ENCODE peak calls at places on chromosomes 7 and 10, in four cellular contexts. E, Y, H and Z are unnamed samples.

GRCh38 chr7:127107601-127108007 is 145.1 kb downstream of the GRM8 start:
- DNase-seq in E (peak), Y (peak), H (peak), Z (peak)

GRCh38 chr7:151008143-151008510 is 16.2 kb downstream of the ATG9B start:
- DNase-seq in E (no peak), Y (no peak), H (no peak), Z (peak)

GRCh38 chr7:24882989-24883631 is 96.9 kb downstream of the OSBPL3 start:
- DNase-seq in E (no peak), Y (no peak), H (no peak), Z (no peak)

GRCh38 chr7:28383949-28384348 is 28.4 kb upstream of the CREB5 start:
- DNase-seq in E (no peak), Y (no peak), H (no peak), Z (no peak)

GRCh38 chr10:75111906-75112703 is 649 bp downstream of the SAMD8 start:
- DNase-seq in E (peak), Y (peak), H (peak), Z (peak)

GRCh38 chr7:64849924-64850499 is 53.1 kb upstream of the ZNF273 start:
- DNase-seq in E (no peak), Y (no peak), H (no peak), Z (peak)

GRCh38 chr7:139431010-139431409 is 52.5 kb downstream of the KLRG2 start:
- DNase-seq in E (no peak), Y (no peak), H (no peak), Z (no peak)

GRCh38 chr10:70916241-70916640 is 27.9 kb upstream of the PCBD1 start:
- DNase-seq in E (no peak), Y (no peak), H (no peak), Z (no peak)

GRCh38 chr10:104478380-104478779 is 124.7 kb downstream of the CFAP58 start:
- DNase-seq in E (no peak), Y (no peak), H (no peak), Z (no peak)

GRCh38 chr10:62911210-62911963 is 95.2 kb upstream of the EGR2 start:
- DNase-seq in E (no peak), Y (no peak), H (no peak), Z (no peak)

GRCh38 chr7:47720907-47721244 is 139.0 kb upstream of the TNS3 start:
- DNase-seq in E (no peak), Y (no peak), H (no peak), Z (no peak)

GRCh38 chr10:129912161-129912917 is 51.7 kb downstream of the EBF3 start:
- DNase-seq in E (no peak), Y (no peak), H (no peak), Z (no peak)

DNA sequence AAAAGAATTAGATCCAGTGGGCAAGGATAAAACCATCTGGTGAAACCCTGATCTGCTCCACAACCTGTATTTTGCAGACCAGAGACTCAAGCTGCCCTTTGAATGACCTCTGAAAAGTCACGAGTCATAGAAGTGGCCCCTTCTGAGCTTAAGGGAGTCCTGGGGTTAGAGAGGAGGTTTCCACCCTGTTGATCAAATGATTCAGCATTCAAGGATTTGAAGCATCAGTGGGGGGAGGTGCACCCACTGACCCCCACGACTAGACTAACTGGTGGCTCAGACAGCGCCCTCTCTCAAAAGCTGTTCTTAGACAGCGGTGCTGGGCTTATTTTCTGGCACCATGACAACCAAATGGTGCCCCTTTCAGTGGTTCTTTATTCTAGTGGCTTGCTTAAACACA is 44.3 kb downstream of the PLCE1 start:
- DNase-seq in E (no peak), Y (peak), H (no peak), Z (no peak)
- TF ChIP-seq USF2 in E (no peak), Y (no peak), H (no peak), Z (no peak)

DNA sequence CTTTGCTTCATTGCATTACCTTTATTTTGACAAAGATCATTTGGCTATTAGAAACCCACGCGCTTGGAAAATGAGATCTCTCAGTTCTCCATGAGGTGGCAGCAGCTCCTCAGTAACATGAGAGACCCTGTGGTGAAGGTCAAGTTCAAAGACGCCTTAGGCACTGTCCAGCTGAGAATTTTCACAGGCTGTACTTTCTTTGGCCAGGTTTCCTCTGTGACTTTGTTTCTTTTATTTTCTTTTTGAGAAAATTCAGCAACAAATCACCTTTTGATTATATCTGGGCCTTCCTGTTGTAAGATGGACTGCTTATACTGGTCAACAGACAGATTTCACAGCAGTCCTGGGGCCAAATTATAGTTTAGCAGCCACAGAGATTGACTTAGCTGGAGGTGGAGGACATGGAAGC is 54.5 kb downstream of the RAB18 start:
- DNase-seq in E (peak), Y (peak), H (peak), Z (peak)
- TF ChIP-seq PHF8 in E (no peak), Y (no peak), H (no peak), Z (no peak)

DNA sequence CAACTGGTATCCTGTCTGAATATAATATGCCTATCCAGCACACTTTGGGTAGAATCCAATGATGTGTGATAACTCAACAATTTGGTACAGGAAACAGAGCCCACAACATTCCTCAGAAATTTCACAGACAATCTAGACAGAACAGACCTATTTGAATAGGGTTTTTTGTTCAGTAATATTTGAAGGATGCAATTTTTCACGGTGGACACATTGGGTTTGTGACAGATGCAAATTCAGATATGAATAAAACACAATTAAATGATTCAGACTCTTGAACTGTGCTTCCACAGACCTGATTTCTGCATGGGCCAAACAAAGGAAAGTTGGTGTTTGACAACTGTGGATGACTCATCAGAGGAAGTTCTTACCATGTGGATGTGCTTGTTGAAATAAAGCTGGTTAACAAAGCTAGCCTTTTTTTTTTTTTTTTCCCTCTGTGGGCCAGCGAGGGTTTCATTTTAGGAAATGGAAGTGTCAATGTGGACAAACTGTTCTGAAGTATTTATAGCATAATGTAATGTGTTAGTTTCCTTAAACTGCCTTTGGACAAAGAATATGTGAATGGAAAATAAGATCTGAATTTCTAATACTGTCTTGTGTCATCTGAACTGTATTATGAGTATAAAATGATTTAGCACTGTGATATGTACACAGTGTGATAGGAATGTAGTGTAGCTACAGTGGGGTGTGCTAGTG is 43.2 kb upstream of the FAM133B start:
- DNase-seq in E (peak), Y (peak), H (no peak), Z (peak)
- TF ChIP-seq USF2 in E (no peak), Y (no peak), H (no peak), Z (no peak)

GRCh38 chr10:38010150-38010903 is at the start of gene ZNF33A:
- DNase-seq in E (peak), Y (peak), H (peak), Z (peak)

GRCh38 chr10:38003026-38003425 is 7.4 kb upstream of the ZNF33A start:
- DNase-seq in E (no peak), Y (no peak), H (no peak), Z (peak)

GRCh38 chr10:38007551-38007950 is 2.9 kb upstream of the ZNF33A start:
- DNase-seq in E (no peak), Y (no peak), H (no peak), Z (no peak)

GRCh38 chr10:38003588-38003987 is 6.9 kb upstream of the ZNF33A start:
- DNase-seq in E (no peak), Y (no peak), H (no peak), Z (peak)

DNA sequence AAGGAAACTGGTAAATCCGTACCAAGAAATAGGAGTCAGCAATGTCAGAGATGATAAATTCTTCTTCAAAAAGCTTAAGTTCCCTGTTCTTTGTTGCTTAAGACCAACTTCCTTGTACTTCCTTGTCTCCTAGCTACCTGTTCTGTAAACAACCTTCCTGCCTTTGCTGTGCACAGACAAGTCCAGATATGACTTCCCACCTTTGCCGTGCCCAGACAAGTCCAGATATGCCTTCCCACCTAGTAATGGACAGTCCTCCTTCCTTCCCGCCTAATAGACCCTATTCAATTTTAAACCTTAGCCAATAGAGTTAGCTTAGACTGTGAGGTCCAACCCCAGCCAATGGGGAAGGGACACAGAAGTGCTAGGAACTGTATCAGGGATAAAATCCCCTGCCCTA is 2.5 kb upstream of the ZNF33A start:
- DNase-seq in E (no peak), Y (no peak), H (no peak), Z (no peak)
- TF ChIP-seq PHF8 in E (no peak), Y (no peak), H (no peak), Z (no peak)

GRCh38 chr7:133479456-133480097 is 226.7 kb downstream of the EXOC4 start:
- DNase-seq in E (no peak), Y (no peak), H (no peak), Z (no peak)

GRCh38 chr7:133482626-133483025 is 229.7 kb downstream of the EXOC4 start:
- DNase-seq in E (no peak), Y (no peak), H (no peak), Z (no peak)

GRCh38 chr7:133480868-133481267 is 228.0 kb downstream of the EXOC4 start:
- DNase-seq in E (no peak), Y (no peak), H (no peak), Z (no peak)

GRCh38 chr7:133484135-133484534 is 231.3 kb downstream of the EXOC4 start:
- DNase-seq in E (no peak), Y (no peak), H (no peak), Z (no peak)

DNA sequence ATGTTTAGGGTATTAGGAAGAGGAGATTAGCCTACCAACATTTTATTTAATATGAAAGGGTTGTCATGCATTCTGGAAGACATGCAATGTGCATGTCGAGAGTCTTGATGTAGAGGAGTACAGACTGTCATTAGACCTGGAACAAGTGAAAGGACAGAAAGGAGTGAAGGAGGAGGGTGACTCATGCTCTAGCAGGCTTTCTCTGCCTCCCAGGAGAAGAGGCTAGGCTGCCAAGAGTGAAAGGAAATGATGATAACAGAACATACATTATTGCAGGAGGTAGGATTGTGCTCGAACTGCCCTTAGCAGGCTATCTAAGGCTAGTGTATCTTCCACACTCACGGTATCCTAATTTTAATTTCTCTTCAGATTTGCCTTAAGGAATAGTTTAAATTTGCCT is 228.8 kb downstream of the EXOC4 start:
- DNase-seq in E (no peak), Y (peak), H (no peak), Z (peak)
- TF ChIP-seq USF2 in E (no peak), Y (no peak), H (no peak), Z (no peak)

DNA sequence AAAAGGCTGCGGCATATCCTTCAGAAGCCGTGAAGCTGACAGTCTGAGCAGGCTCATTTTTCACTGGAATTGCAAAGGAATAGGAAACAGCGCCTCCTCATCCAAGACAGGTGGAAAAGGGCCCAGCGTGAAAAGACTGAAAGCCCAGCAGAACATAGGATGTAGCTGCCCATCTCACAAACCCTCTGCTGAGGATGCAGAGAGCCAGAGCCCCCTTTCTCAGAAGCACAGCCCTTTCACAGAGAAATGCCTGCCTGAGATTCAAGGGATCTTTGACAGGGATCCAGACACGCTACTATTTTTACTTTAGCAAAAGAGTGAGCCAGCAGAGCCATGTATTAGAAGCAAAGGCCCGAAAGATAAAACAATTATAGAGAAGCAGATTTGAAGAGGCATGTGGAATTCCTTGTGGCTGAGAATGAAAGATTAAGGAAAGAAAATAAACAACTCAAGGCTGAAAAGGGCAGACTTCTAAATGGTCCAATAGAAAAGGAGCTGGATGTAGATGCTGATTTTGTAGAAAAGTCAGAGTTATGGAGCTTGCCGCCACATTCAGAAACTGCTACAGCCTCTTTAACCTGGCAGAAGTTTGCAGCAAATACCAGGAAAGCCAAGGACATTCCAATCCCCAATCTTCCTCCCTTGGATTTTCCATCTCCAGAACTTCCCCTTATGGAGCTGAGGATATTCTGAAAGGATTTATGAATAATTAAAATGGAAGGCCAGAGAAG is 36.9 kb downstream of the GDI2 start:
- DNase-seq in E (no peak), Y (peak), H (no peak), Z (no peak)
- TF ChIP-seq PHF8 in E (no peak), Y (no peak), H (no peak), Z (no peak)

GRCh38 chr10:77355844-77356243 is 281.8 kb downstream of the KCNMA1 start:
- DNase-seq in E (no peak), Y (peak), H (no peak), Z (no peak)

GRCh38 chr10:77358666-77359065 is 278.9 kb downstream of the KCNMA1 start:
- DNase-seq in E (no peak), Y (no peak), H (no peak), Z (no peak)

GRCh38 chr10:77359287-77359691 is 278.3 kb downstream of the KCNMA1 start:
- DNase-seq in E (no peak), Y (no peak), H (no peak), Z (no peak)

GRCh38 chr10:77357185-77357584 is 280.4 kb downstream of the KCNMA1 start:
- DNase-seq in E (no peak), Y (no peak), H (no peak), Z (no peak)

DNA sequence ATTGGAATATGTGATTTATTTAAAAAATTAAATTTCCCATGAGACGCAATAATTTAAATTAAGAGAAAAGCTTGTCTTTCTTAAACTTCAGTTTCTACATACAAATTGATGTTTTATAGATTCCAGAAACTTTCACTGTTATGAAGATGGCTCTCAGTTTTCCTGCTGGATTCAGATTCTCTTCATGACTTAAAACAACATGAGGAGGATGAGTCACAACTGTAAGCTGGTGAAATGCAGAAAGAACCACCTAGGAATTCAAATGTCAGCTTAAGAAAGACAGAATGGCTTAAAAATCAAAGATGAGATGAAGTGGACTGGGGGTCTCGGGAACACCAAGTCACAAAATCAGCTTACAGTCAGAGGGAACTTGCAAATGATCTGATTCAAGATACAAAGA is 280.0 kb downstream of the KCNMA1 start:
- DNase-seq in E (no peak), Y (peak), H (no peak), Z (no peak)
- TF ChIP-seq USF2 in E (no peak), Y (no peak), H (no peak), Z (no peak)

GRCh38 chr10:122112021-122112616 is 123.2 kb downstream of the TACC2 start:
- DNase-seq in E (no peak), Y (peak), H (no peak), Z (no peak)

GRCh38 chr10:122114156-122114747 is 125.3 kb downstream of the TACC2 start:
- DNase-seq in E (no peak), Y (no peak), H (no peak), Z (no peak)

GRCh38 chr10:122115874-122116273 is 126.9 kb downstream of the TACC2 start:
- DNase-seq in E (no peak), Y (no peak), H (no peak), Z (no peak)

GRCh38 chr10:122113161-122113944 is 124.4 kb downstream of the TACC2 start:
- DNase-seq in E (peak), Y (peak), H (peak), Z (peak)

GRCh38 chr10:122112625-122113160 is 123.7 kb downstream of the TACC2 start:
- DNase-seq in E (peak), Y (peak), H (peak), Z (peak)
- TF ChIP-seq PHF8 in E (no peak), Y (no peak), H (no peak), Z (no peak)

GRCh38 chr10:6700066-6700465 is 120.0 kb upstream of the PRKCQ start:
- DNase-seq in E (no peak), Y (no peak), H (no peak), Z (no peak)
- TF ChIP-seq USF2 in E (no peak), Y (no peak), H (no peak), Z (no peak)

GRCh38 chr7:128710391-128710930 is 28.7 kb upstream of the CALU start:
- DNase-seq in E (no peak), Y (no peak), H (no peak), Z (no peak)

GRCh38 chr7:128707752-128708151 is 31.4 kb upstream of the CALU start:
- DNase-seq in E (no peak), Y (no peak), H (no peak), Z (no peak)

GRCh38 chr7:128708235-128708634 is 30.9 kb upstream of the CALU start:
- DNase-seq in E (no peak), Y (no peak), H (no peak), Z (no peak)

GRCh38 chr7:128705891-128706333 is 33.2 kb upstream of the CALU start:
- DNase-seq in E (no peak), Y (no peak), H (no peak), Z (no peak)

GRCh38 chr7:128708824-128709223 is 30.3 kb upstream of the CALU start:
- DNase-seq in E (no peak), Y (no peak), H (no peak), Z (peak)
- TF ChIP-seq PHF8 in E (no peak), Y (no peak), H (no peak), Z (no peak)